ENCODE peak calls at places on chromosomes 3 and 15, in six cellular contexts. W is suprapubic skin; S is naive thymus-derived CD4-positive, alpha-beta T cell; G is IMR-90; F is iPS DF 6.9; M is A549. V is an unnamed sample.

GRCh38 chr3:45873638-45874037 is 12.7 kb upstream of the CCR9 start:
- DNase-seq in W (no peak), S (no peak), G (no peak), F (no peak), M (no peak), V (no peak)

GRCh38 chr3:64642327-64643151 is 45.3 kb downstream of the ADAMTS9 start:
- DNase-seq in W (no peak), S (no peak), G (no peak), F (no peak), M (no peak), V (no peak)

GRCh38 chr15:81160312-81161214 is 26.5 kb downstream of the CFAP161 start:
- DNase-seq in W (peak; percentile 76), S (no peak), G (peak; percentile 95), F (no peak), M (no peak), V (no peak)

GRCh38 chr3:7646851-7647250 is 785.9 kb downstream of the GRM7 start:
- DNase-seq in W (no peak), S (no peak), G (no peak), F (no peak), M (no peak), V (no peak)

GRCh38 chr3:63857311-63857710 is 6.3 kb downstream of the THOC7 start:
- DNase-seq in W (no peak), S (no peak), G (no peak), F (no peak), M (no peak), V (no peak)

GRCh38 chr3:25473246-25473645 is 45.2 kb downstream of the RARB start:
- DNase-seq in W (no peak), S (no peak), G (no peak), F (no peak), M (no peak), V (no peak)

GRCh38 chr3:114718897-114719208 is 425.0 kb downstream of the TIGIT start:
- DNase-seq in W (no peak), S (no peak), G (no peak), F (no peak), M (no peak), V (no peak)

GRCh38 chr3:55735976-55736375 is 248.9 kb upstream of the WNT5A start:
- DNase-seq in W (no peak), S (no peak), G (peak; percentile 11), F (no peak), M (no peak), V (no peak)

DNA sequence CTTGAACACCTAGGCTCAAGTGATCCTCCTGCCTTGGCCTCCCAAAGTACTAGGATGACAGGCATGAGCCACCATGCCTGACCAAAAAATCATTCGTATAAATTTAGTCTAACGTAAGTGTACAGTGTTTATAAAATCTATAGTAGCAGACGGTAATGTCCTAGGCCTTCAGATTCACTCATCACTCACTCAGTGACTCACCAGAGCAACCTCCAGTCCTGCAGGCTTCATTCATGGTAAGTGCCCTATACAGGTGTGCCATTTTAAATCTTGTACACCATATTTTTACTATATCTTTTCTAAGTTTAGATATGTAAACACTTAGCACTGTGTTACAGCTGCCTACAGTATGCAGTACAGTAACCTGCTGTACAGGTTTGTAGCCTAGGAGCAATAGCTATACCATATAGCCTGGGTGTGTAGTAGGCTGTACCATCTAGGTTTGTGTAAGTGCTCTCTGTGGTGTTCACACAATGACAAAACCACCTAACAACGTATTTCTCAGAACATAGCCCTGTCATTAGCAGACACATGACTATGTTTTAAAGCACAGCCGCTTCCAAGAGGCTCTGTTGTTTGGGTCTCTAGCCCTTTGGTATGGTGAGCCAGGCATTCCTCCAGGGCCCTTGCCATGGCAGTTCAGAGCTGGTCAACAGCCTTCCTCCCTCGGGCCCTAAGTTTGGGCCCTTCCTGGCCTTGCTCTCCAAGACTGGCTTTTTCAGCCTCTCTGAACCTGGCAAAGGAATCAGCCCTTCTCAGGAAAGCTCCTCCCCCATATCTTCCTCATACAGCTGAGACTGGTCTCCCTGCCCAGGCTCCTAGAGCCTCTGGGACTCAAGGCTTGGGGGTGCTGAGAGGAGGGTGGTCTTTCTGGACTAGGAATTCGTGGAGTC is 1.9 kb upstream of the CCDC9B start:
- DNase-seq in W (no peak), S (no peak), G (peak; percentile 85), F (no peak), M (no peak), V (no peak)
- H3K4me1 ChIP-seq in W (peaks cover 70% of the 10 kb centered on the region), S (no peaks in the 10 kb centered on the region), G (peaks cover 39% of the 10 kb centered on the region), F (peaks cover 8% of the 10 kb centered on the region), M (peaks cover 64% of the 10 kb centered on the region), V (peaks cover 65% of the 10 kb centered on the region)

GRCh38 chr15:63473999-63474809 is 30.2 kb upstream of the USP3 start:
- DNase-seq in W (no peak), S (no peak), G (peak; percentile 90), F (no peak), M (peak; percentile 95), V (no peak)
- H3K27ac ChIP-seq in W (peak overlapping the region; percentile 31), S (peak overlapping the region; percentile 50), G (no peak overlapping the region), F (no peak overlapping the region), M (peak overlapping the region; percentile 90), V (no peak overlapping the region)

DNA sequence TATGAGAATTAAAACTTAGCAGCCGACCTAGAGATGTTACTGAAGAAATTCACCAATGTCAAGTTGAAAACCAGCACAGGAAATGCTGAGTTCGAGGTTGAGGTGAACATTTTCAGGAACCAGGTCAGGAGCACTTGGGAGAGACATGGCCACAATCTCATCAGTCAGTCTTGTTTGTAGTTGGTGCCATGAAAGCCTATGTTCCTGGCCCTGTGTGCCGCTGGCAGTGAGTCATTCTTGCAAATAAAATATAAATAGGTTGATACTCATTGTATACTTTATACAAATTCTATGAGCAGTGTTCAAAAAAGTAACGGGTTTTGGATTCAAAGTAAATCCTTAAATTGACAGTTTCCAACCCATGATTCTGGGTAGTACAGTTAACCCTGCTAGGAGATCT is 1.5 kb upstream of the FSIP1 start:
- DNase-seq in W (no peak), S (no peak), G (peak; percentile 71), F (no peak), M (no peak), V (no peak)
- H3K4me1 ChIP-seq in W (peaks cover 30% of the 10 kb centered on the region), S (peaks cover 19% of the 10 kb centered on the region), G (peaks cover 24% of the 10 kb centered on the region), F (peaks cover 7% of the 10 kb centered on the region), M (peaks cover 15% of the 10 kb centered on the region), V (peaks cover 11% of the 10 kb centered on the region)

DNA sequence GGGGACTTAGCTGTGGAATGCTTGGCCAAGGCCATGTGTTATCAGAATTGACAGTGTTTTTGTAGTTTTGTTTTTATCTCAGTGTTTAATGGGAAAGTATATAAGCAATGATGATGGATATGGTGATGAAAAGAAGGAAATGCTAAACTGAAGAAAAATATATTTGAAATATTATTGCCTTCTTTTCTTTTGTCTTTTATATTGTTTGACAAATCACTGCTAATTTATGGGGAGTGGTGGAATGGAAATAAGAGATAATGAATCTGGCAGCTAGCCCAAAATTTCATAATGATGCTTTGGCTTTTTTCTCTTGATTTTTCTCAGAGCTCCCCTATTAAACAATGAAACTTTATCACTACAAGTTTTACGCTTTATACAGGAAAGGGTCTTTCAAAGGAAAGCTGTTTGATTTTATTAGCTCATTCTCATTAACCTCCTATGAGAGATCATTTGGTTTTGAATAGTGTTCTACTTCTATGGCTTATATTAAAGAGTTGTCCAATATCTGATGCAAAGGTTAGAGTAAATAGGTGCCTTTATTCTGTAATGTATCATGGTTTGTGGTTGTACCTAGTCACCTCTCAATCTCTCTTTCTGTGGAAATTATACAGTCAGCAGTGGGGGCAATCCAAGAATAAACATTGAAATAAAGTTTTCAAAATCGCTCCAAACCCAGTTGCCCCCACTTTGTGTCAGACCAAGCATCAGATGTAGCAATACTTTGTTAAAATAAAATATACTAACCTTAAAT is 16.3 kb downstream of the CMSS1 start:
- DNase-seq in W (no peak), S (no peak), G (no peak), F (no peak), M (no peak), V (no peak)
- H3K27ac ChIP-seq in W (no peak overlapping the region), S (no peak overlapping the region), G (no peak overlapping the region), F (no peak overlapping the region), M (no peak overlapping the region), V (no peak overlapping the region)

DNA sequence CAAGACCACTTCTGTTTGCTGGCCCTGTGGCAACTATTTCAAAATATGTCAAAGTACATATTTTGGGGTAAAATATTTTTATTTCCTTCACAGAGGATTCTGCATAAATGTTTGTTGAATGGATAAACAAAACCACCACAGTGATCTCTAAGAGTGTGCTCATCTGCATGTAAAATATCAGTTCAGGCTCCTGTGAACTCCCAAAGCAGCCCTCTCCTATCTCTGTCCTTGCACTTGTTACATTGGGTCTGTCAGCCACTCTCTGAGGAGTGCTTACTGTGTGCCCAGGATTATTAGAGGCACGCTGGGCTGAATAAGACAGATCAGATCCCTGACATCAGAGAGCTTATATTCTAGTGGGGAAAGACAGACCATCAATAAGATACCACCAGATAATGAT is 27.1 kb downstream of the IQCH start:
- DNase-seq in W (no peak), S (no peak), G (no peak), F (no peak), M (no peak), V (no peak)
- H3K4me1 ChIP-seq in W (no peaks in the 10 kb centered on the region), S (no peaks in the 10 kb centered on the region), G (no peaks in the 10 kb centered on the region), F (no peaks in the 10 kb centered on the region), M (no peaks in the 10 kb centered on the region), V (no peaks in the 10 kb centered on the region)